ENCODE peak calls at places on chromosomes 5 and 9, in five cellular contexts. D, Z, J, E and W are unnamed samples.

GRCh38 chr5:1749346-1750124 is 50.1 kb downstream of the MRPL36 start:
- DNase-seq in D (peak; percentile 5), Z (no peak), J (no peak), E (peak; percentile 5), W (peak; percentile 18)

GRCh38 chr9:13014484-13014883 is 239.7 kb downstream of the LURAP1L start:
- DNase-seq in D (no peak), Z (no peak), J (no peak), E (no peak), W (no peak)

GRCh38 chr5:82050955-82051354 is 79.1 kb downstream of the ATG10 start:
- DNase-seq in D (no peak), Z (no peak), J (no peak), E (no peak), W (no peak)

GRCh38 chr9:69412741-69413150 is 87.7 kb downstream of the ENTREP1 start:
- DNase-seq in D (peak; percentile 52), Z (no peak), J (peak; percentile 10), E (peak; percentile 65), W (peak; percentile 55)

GRCh38 chr5:4862500-4862899 is 277.6 kb upstream of the ADAMTS16 start:
- DNase-seq in D (no peak), Z (no peak), J (no peak), E (no peak), W (no peak)

GRCh38 chr9:35658894-35659220 is 765 bp downstream of the CCDC107 start:
- DNase-seq in D (no peak), Z (no peak), J (no peak), E (no peak), W (no peak)

GRCh38 chr9:121059998-121060636 is 10.0 kb upstream of the C5 start:
- DNase-seq in D (no peak), Z (no peak), J (no peak), E (no peak), W (no peak)

GRCh38 chr5:148374693-148375360 is 8.9 kb upstream of the FBXO38 start:
- DNase-seq in D (no peak), Z (peak; percentile 91), J (no peak), E (peak; percentile 22), W (peak; percentile 74)

GRCh38 chr9:105421154-105421553 is 26.7 kb upstream of the FSD1L start:
- DNase-seq in D (no peak), Z (no peak), J (no peak), E (no peak), W (no peak)

GRCh38 chr5:154406231-154406630 is 39.6 kb upstream of the SAP30L start:
- DNase-seq in D (no peak), Z (no peak), J (no peak), E (no peak), W (no peak)

GRCh38 chr5:139473105-139473504 is 2.3 kb downstream of the SMIM33 start:
- DNase-seq in D (no peak), Z (no peak), J (no peak), E (no peak), W (no peak)

GRCh38 chr9:93684806-93685553 is 108.6 kb downstream of the PHF2 start:
- DNase-seq in D (no peak), Z (no peak), J (no peak), E (no peak), W (no peak)

GRCh38 chr5:59088546-59088945 is 505.7 kb downstream of the RAB3C start:
- DNase-seq in D (no peak), Z (no peak), J (no peak), E (no peak), W (no peak)

GRCh38 chr5:171311698-171312083 is 2.6 kb downstream of the TLX3 start:
- DNase-seq in D (no peak), Z (no peak), J (no peak), E (no peak), W (no peak)

GRCh38 chr9:70746760-70747159 is 332.3 kb upstream of the KLF9 start:
- DNase-seq in D (no peak), Z (no peak), J (no peak), E (no peak), W (no peak)

GRCh38 chr9:72557549-72557948 is 36.1 kb downstream of the TMC1 start:
- DNase-seq in D (peak; percentile 43), Z (peak; percentile 83), J (peak; percentile 89), E (no peak), W (no peak)

GRCh38 chr5:14490309-14490711 is 91.3 kb upstream of the OTULINL start:
- DNase-seq in D (no peak), Z (peak; percentile 69), J (no peak), E (no peak), W (peak; percentile 40)

GRCh38 chr5:137753227-137753985 is 757 bp downstream of the HNRNPA0 start:
- DNase-seq in D (peak; percentile 47), Z (no peak), J (no peak), E (peak; percentile 44), W (peak; percentile 93)

GRCh38 chr5:171388816-171389168 is 1.1 kb downstream of the NPM1 start:
- DNase-seq in D (no peak), Z (no peak), J (no peak), E (no peak), W (no peak)

GRCh38 chr9:16221822-16222547 is 648.5 kb downstream of the BNC2 start:
- DNase-seq in D (no peak), Z (no peak), J (no peak), E (no peak), W (no peak)

GRCh38 chr5:158514353-158514960 is 585.3 kb downstream of the EBF1 start:
- DNase-seq in D (no peak), Z (no peak), J (peak; percentile 56), E (no peak), W (no peak)

GRCh38 chr9:131477367-131477766 is 25.4 kb upstream of the POMT1 start:
- DNase-seq in D (no peak), Z (no peak), J (no peak), E (no peak), W (no peak)